ENCODE peak calls at places on chromosomes 16 and 17, in five cellular contexts. B, T, L, I and H are unnamed samples.

GRCh38 chr17:73765824-73766563 is 121.7 kb upstream of the SDK2 start:
- DNase-seq in I (no peak), T (peak; percentile 61), L (no peak), B (no peak), H (no peak)

GRCh38 chr16:3155972-3156371 is 21.1 kb downstream of the ZNF213 start:
- DNase-seq in I (no peak), T (no peak), L (no peak), B (no peak), H (no peak)

GRCh38 chr16:55324491-55325447 is 766 bp downstream of the IRX6 start:
- DNase-seq in B (no peak), I (peak; percentile 56), T (peak; percentile 34), L (no peak), H (no peak)

GRCh38 chr17:57946798-57947358 is 8.3 kb downstream of the CUEDC1 start:
- DNase-seq in T (no peak), L (peak; percentile 95), B (no peak), I (no peak), H (peak; percentile 93)

GRCh38 chr16:56669005-56669839 is at the start of gene MT1H:
- DNase-seq in T (no peak), B (no peak), I (no peak), L (peak; percentile 41), H (no peak)

GRCh38 chr16:69131167-69131748 is 1.1 kb downstream of the CHTF8 start:
- DNase-seq in B (peak; percentile 82), I (peak; percentile 67), L (peak; percentile 22), T (no peak), H (no peak)

GRCh38 chr16:20766294-20766693 is 2.5 kb downstream of the ACSM3 start:
- DNase-seq in L (no peak), I (no peak), T (no peak), B (no peak), H (no peak)

GRCh38 chr16:47577029-47577428 is 115.9 kb downstream of the PHKB start:
- DNase-seq in L (no peak), T (no peak), B (no peak), I (no peak), H (no peak)

GRCh38 chr16:64711596-64711995 is 410.3 kb downstream of the CDH11 start:
- DNase-seq in I (no peak), L (no peak), B (no peak), T (no peak), H (no peak)

GRCh38 chr17:28384281-28385036 is 13.0 kb downstream of the SARM1 start:
- DNase-seq in T (no peak), I (peak; percentile 52), B (no peak), L (peak; percentile 68), H (peak; percentile 35)